ENCODE peak calls at places on chromosomes 13 and 19, in nine cellular contexts. One of them, this sample, is unnamed.

GRCh38 chr19:14177496-14178074 is 28.4 kb downstream of the ADGRL1 start:
- DNase-seq in mesendoderm: no peak
- DNase-seq in brain microvascular endothelial cell: no peak
- DNase-seq in lung: no peak
- DNase-seq in heart left ventricle: no peak
- DNase-seq in ovary: no peak
- DNase-seq in IMR-90: no peak
- DNase-seq in uterus: no peak
- DNase-seq in A549: no peak
- DNase-seq in this sample: no peak

GRCh38 chr13:53200498-53201453 is 172.2 kb downstream of the OLFM4 start:
- DNase-seq in mesendoderm: peak; percentile 86
- DNase-seq in brain microvascular endothelial cell: no peak
- DNase-seq in lung: no peak
- DNase-seq in heart left ventricle: peak; percentile 22
- DNase-seq in ovary: peak; percentile 55
- DNase-seq in IMR-90: peak; percentile 1
- DNase-seq in uterus: no peak
- DNase-seq in A549: no peak
- DNase-seq in this sample: peak; percentile 53

GRCh38 chr19:46618670-46619231 is 6.1 kb downstream of the PTGIR start:
- DNase-seq in mesendoderm: no peak
- DNase-seq in brain microvascular endothelial cell: no peak
- DNase-seq in lung: no peak
- DNase-seq in heart left ventricle: no peak
- DNase-seq in ovary: no peak
- DNase-seq in IMR-90: peak; percentile 37
- DNase-seq in uterus: no peak
- DNase-seq in A549: no peak
- DNase-seq in this sample: no peak

GRCh38 chr19:18274303-18274775 is at the start of gene IQCN:
- DNase-seq in mesendoderm: peak; percentile 67
- DNase-seq in brain microvascular endothelial cell: peak; percentile 29
- DNase-seq in lung: no peak
- DNase-seq in heart left ventricle: no peak
- DNase-seq in ovary: peak; percentile 71
- DNase-seq in IMR-90: no peak
- DNase-seq in uterus: peak; percentile 58
- DNase-seq in A549: peak; percentile 64
- DNase-seq in this sample: no peak

GRCh38 chr13:75359266-75359665 is 122.7 kb downstream of the TBC1D4 start:
- DNase-seq in mesendoderm: peak; percentile 89
- DNase-seq in brain microvascular endothelial cell: peak; percentile 82
- DNase-seq in lung: no peak
- DNase-seq in heart left ventricle: no peak
- DNase-seq in ovary: no peak
- DNase-seq in IMR-90: peak; percentile 94
- DNase-seq in uterus: no peak
- DNase-seq in A549: peak; percentile 16
- DNase-seq in this sample: no peak

GRCh38 chr19:6828698-6829633 is 56.5 kb downstream of the VAV1 start:
- DNase-seq in mesendoderm: peak; percentile 37
- DNase-seq in brain microvascular endothelial cell: no peak
- DNase-seq in lung: no peak
- DNase-seq in heart left ventricle: no peak
- DNase-seq in ovary: no peak
- DNase-seq in IMR-90: no peak
- DNase-seq in uterus: no peak
- DNase-seq in A549: peak; percentile 95
- DNase-seq in this sample: no peak

GRCh38 chr19:30719991-30720329 is 347.8 kb downstream of the ZNF536 start:
- DNase-seq in mesendoderm: peak; percentile 78
- DNase-seq in brain microvascular endothelial cell: no peak
- DNase-seq in lung: no peak
- DNase-seq in heart left ventricle: peak; percentile 33
- DNase-seq in ovary: no peak
- DNase-seq in IMR-90: no peak
- DNase-seq in uterus: peak; percentile 28
- DNase-seq in A549: no peak
- DNase-seq in this sample: no peak

GRCh38 chr19:19444694-19445155 is 39.2 kb downstream of the GATAD2A start:
- DNase-seq in mesendoderm: peak; percentile 36
- DNase-seq in brain microvascular endothelial cell: no peak
- DNase-seq in lung: no peak
- DNase-seq in heart left ventricle: no peak
- DNase-seq in ovary: no peak
- DNase-seq in IMR-90: peak; percentile 36
- DNase-seq in uterus: no peak
- DNase-seq in A549: no peak
- DNase-seq in this sample: no peak

GRCh38 chr19:55454787-55455243 is 6.6 kb downstream of the ISOC2 start:
- DNase-seq in mesendoderm: peak; percentile 72
- DNase-seq in brain microvascular endothelial cell: no peak
- DNase-seq in lung: no peak
- DNase-seq in heart left ventricle: no peak
- DNase-seq in ovary: no peak
- DNase-seq in IMR-90: peak; percentile 22
- DNase-seq in uterus: no peak
- DNase-seq in A549: peak; percentile 78
- DNase-seq in this sample: no peak

GRCh38 chr13:105530468-105530867 is 1005.0 kb downstream of the EFNB2 start:
- DNase-seq in mesendoderm: no peak
- DNase-seq in brain microvascular endothelial cell: no peak
- DNase-seq in lung: no peak
- DNase-seq in heart left ventricle: no peak
- DNase-seq in ovary: no peak
- DNase-seq in IMR-90: no peak
- DNase-seq in uterus: no peak
- DNase-seq in A549: no peak
- DNase-seq in this sample: no peak
- H3K27ac ChIP-seq in mesendoderm: no peak overlapping the region
- H3K27ac ChIP-seq in brain microvascular endothelial cell: no peak overlapping the region
- H3K27ac ChIP-seq in lung: no peak overlapping the region
- H3K27ac ChIP-seq in heart left ventricle: no peak overlapping the region
- H3K27ac ChIP-seq in ovary: no peak overlapping the region
- H3K27ac ChIP-seq in IMR-90: no peak overlapping the region
- H3K27ac ChIP-seq in uterus: no peak overlapping the region
- H3K27ac ChIP-seq in A549: no peak overlapping the region
- H3K27ac ChIP-seq in this sample: no peak overlapping the region

GRCh38 chr19:47623151-47623920 is 14.4 kb downstream of the BICRA start:
- DNase-seq in mesendoderm: no peak
- DNase-seq in brain microvascular endothelial cell: no peak
- DNase-seq in lung: no peak
- DNase-seq in heart left ventricle: no peak
- DNase-seq in ovary: no peak
- DNase-seq in IMR-90: no peak
- DNase-seq in uterus: no peak
- DNase-seq in A549: no peak
- DNase-seq in this sample: no peak

GRCh38 chr19:47615714-47616113 is 6.8 kb downstream of the BICRA start:
- DNase-seq in mesendoderm: no peak
- DNase-seq in brain microvascular endothelial cell: no peak
- DNase-seq in lung: no peak
- DNase-seq in heart left ventricle: no peak
- DNase-seq in ovary: no peak
- DNase-seq in IMR-90: no peak
- DNase-seq in uterus: no peak
- DNase-seq in A549: no peak
- DNase-seq in this sample: no peak

GRCh38 chr19:47618771-47619170 is 9.8 kb downstream of the BICRA start:
- DNase-seq in mesendoderm: no peak
- DNase-seq in brain microvascular endothelial cell: no peak
- DNase-seq in lung: no peak
- DNase-seq in heart left ventricle: peak; percentile 70
- DNase-seq in ovary: peak; percentile 56
- DNase-seq in IMR-90: peak; percentile 43
- DNase-seq in uterus: peak; percentile 55
- DNase-seq in A549: no peak
- DNase-seq in this sample: no peak

GRCh38 chr19:47623921-47624391 is 15.0 kb downstream of the BICRA start:
- DNase-seq in mesendoderm: peak; percentile 50
- DNase-seq in brain microvascular endothelial cell: no peak
- DNase-seq in lung: no peak
- DNase-seq in heart left ventricle: no peak
- DNase-seq in ovary: no peak
- DNase-seq in IMR-90: no peak
- DNase-seq in uterus: no peak
- DNase-seq in A549: no peak
- DNase-seq in this sample: no peak

DNA sequence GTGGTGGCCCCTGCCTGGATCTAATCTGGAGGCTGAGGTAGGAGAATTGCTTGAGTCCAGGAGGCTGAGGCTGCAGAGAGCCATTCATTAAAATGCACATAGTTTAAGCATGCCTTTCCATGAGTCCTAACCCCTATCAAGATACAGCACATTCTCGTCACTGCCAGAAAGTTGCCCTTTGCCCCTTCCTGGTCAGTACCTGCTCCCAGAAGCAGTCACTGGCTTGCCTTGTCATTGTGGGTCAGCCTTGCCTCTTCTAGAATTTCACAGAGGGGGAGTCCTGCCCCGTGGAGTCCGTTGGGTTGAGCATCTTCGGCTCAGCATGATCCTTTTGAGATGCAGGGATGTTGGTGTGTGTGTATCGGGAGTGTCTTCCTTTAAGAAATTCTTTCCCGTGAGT is 10.8 kb downstream of the BICRA start:
- DNase-seq in mesendoderm: peak; percentile 77
- DNase-seq in brain microvascular endothelial cell: peak; percentile 56
- DNase-seq in lung: no peak
- DNase-seq in heart left ventricle: no peak
- DNase-seq in ovary: no peak
- DNase-seq in IMR-90: peak; percentile 73
- DNase-seq in uterus: no peak
- DNase-seq in A549: no peak
- DNase-seq in this sample: no peak
- H3K4me3 ChIP-seq in mesendoderm: no peak overlapping the region
- H3K4me3 ChIP-seq in brain microvascular endothelial cell: no peak overlapping the region
- H3K4me3 ChIP-seq in lung: no peak overlapping the region
- H3K4me3 ChIP-seq in heart left ventricle: no peak overlapping the region
- H3K4me3 ChIP-seq in ovary: no peak overlapping the region
- H3K4me3 ChIP-seq in IMR-90: no peak overlapping the region
- H3K4me3 ChIP-seq in uterus: no peak overlapping the region
- H3K4me3 ChIP-seq in A549: no peak overlapping the region
- H3K4me3 ChIP-seq in this sample: no peak overlapping the region

DNA sequence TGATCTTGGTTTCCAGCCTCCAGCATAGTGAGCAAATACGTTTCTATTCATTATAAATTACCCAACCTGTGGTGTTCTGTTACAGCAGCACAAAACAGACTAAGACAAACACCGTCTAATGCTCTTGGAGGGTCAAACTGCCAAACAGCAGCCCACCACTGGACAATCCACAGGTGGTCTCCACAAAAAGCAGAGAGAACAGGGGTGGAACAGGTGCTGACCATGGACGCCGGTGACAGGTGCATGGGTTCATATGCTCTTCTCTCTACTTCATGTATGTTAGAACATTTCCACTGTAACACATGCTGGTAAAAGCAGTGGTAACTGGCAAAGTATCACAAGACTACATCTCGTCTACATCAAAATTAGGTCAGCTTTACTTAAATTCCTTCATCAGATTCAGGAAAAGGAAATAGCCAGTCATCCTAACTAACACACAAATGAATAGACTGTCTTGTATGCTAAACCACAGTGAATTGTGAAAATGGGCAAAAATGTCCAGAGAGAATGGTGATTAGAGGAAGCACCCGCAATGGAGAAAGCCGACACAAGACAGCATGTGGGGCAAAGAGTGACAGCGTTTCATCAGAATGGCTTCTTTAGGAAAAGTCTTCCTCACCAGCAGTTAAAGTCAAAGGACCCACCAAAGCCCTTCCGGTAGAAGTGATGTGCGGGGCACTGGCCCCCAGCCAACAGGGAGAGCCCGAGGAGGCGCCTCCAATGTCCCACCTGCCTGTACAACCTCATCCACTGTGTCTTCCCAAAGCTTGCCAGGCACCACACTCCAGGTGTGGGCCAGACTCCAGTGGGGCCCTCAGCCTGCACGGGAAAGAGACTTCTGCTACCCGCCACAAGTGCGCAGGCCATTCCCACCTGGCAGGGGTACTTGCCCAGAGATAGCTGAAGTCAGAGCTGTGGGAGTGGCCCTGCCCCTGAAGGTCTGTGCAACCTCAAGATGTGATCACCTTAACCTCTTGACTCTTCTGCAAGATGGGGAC is 6.5 kb downstream of the CARS2 start:
- DNase-seq in mesendoderm: no peak
- DNase-seq in brain microvascular endothelial cell: no peak
- DNase-seq in lung: no peak
- DNase-seq in heart left ventricle: no peak
- DNase-seq in ovary: no peak
- DNase-seq in IMR-90: no peak
- DNase-seq in uterus: no peak
- DNase-seq in A549: no peak
- DNase-seq in this sample: no peak
- H3K27ac ChIP-seq in mesendoderm: no peak overlapping the region
- H3K27ac ChIP-seq in brain microvascular endothelial cell: no peak overlapping the region
- H3K27ac ChIP-seq in lung: no peak overlapping the region
- H3K27ac ChIP-seq in heart left ventricle: no peak overlapping the region
- H3K27ac ChIP-seq in ovary: no peak overlapping the region
- H3K27ac ChIP-seq in IMR-90: no peak overlapping the region
- H3K27ac ChIP-seq in uterus: no peak overlapping the region
- H3K27ac ChIP-seq in A549: no peak overlapping the region
- H3K27ac ChIP-seq in this sample: no peak overlapping the region

GRCh38 chr13:89708013-89708412 is 1639.5 kb upstream of the MIR17HG start:
- DNase-seq in mesendoderm: no peak
- DNase-seq in brain microvascular endothelial cell: no peak
- DNase-seq in lung: no peak
- DNase-seq in heart left ventricle: no peak
- DNase-seq in ovary: no peak
- DNase-seq in IMR-90: no peak
- DNase-seq in uterus: no peak
- DNase-seq in A549: no peak
- DNase-seq in this sample: no peak
- H3K4me3 ChIP-seq in mesendoderm: no peak overlapping the region
- H3K4me3 ChIP-seq in brain microvascular endothelial cell: no peak overlapping the region
- H3K4me3 ChIP-seq in lung: no peak overlapping the region
- H3K4me3 ChIP-seq in heart left ventricle: no peak overlapping the region
- H3K4me3 ChIP-seq in ovary: no peak overlapping the region
- H3K4me3 ChIP-seq in IMR-90: no peak overlapping the region
- H3K4me3 ChIP-seq in uterus: no peak overlapping the region
- H3K4me3 ChIP-seq in A549: no peak overlapping the region
- H3K4me3 ChIP-seq in this sample: no peak overlapping the region

GRCh38 chr19:16337809-16338469 is 13.3 kb downstream of the KLF2 start:
- DNase-seq in mesendoderm: no peak
- DNase-seq in brain microvascular endothelial cell: no peak
- DNase-seq in lung: no peak
- DNase-seq in heart left ventricle: no peak
- DNase-seq in ovary: no peak
- DNase-seq in IMR-90: no peak
- DNase-seq in uterus: no peak
- DNase-seq in A549: no peak
- DNase-seq in this sample: no peak
- H3K27ac ChIP-seq in mesendoderm: no peak overlapping the region
- H3K27ac ChIP-seq in brain microvascular endothelial cell: peak overlapping the region; percentile 71
- H3K27ac ChIP-seq in lung: no peak overlapping the region
- H3K27ac ChIP-seq in heart left ventricle: peak overlapping the region; percentile 52
- H3K27ac ChIP-seq in ovary: peak overlapping the region; percentile 71
- H3K27ac ChIP-seq in IMR-90: peak overlapping the region; percentile 69
- H3K27ac ChIP-seq in uterus: peak overlapping the region; percentile 65
- H3K27ac ChIP-seq in A549: peak overlapping the region; percentile 51
- H3K27ac ChIP-seq in this sample: peak overlapping the region; percentile 55

DNA sequence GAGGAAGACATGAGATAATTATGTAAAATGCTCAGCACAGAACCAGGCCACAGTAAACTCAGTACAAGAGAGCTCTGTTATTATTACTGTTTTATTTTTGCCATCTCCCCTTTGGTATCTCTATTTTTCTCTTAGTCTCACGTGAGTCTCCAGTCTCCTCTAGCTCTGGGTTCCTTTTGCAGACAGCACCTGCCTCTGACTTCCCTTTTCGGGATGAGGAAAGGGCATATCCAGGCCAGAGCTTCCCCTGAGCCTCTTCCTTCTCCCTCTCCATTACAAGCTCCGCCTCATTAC is 6.1 kb upstream of the CNFN start:
- DNase-seq in mesendoderm: peak; percentile 74
- DNase-seq in brain microvascular endothelial cell: no peak
- DNase-seq in lung: no peak
- DNase-seq in heart left ventricle: no peak
- DNase-seq in ovary: no peak
- DNase-seq in IMR-90: no peak
- DNase-seq in uterus: no peak
- DNase-seq in A549: no peak
- DNase-seq in this sample: no peak
- H3K4me3 ChIP-seq in mesendoderm: no peak overlapping the region
- H3K4me3 ChIP-seq in brain microvascular endothelial cell: peak overlapping the region; percentile 75
- H3K4me3 ChIP-seq in lung: no peak overlapping the region
- H3K4me3 ChIP-seq in heart left ventricle: peak overlapping the region; percentile 50
- H3K4me3 ChIP-seq in ovary: no peak overlapping the region
- H3K4me3 ChIP-seq in IMR-90: no peak overlapping the region
- H3K4me3 ChIP-seq in uterus: no peak overlapping the region
- H3K4me3 ChIP-seq in A549: peak overlapping the region; percentile 62
- H3K4me3 ChIP-seq in this sample: no peak overlapping the region